ENCODE peak calls at places on chromosome 1, in four cellular contexts. M, G, U and F are unnamed samples.

GRCh38 chr1:212311836-212312497 is 26.8 kb downstream of the PPP2R5A start:
- DNase-seq in M (no peak), G (no peak), U (no peak), F (no peak)

GRCh38 chr1:231872461-231872910 is 245.9 kb downstream of the DISC1 start:
- DNase-seq in M (no peak), G (no peak), U (no peak), F (no peak)

GRCh38 chr1:6523566-6523965 is 30.7 kb downstream of the NOL9 start:
- DNase-seq in M (peak; percentile 65), G (peak; percentile 48), U (peak; percentile 75), F (peak; percentile 60)

GRCh38 chr1:26768755-26769154 is 19.0 kb upstream of the PIGV start:
- DNase-seq in M (no peak), G (no peak), U (no peak), F (no peak)

GRCh38 chr1:75202751-75203150 is 68.6 kb downstream of the LHX8 start:
- DNase-seq in M (no peak), G (no peak), U (no peak), F (no peak)

GRCh38 chr1:57959727-57960300 is 536.0 kb upstream of the DAB1 start:
- DNase-seq in M (no peak), G (no peak), U (no peak), F (no peak)

GRCh38 chr1:20124451-20125057 is 5.2 kb upstream of the PLA2G2D start:
- DNase-seq in M (no peak), G (peak; percentile 42), U (peak; percentile 66), F (no peak)

GRCh38 chr1:1779691-1780597 is 1.7 kb upstream of the NADK start:
- DNase-seq in M (no peak), G (no peak), U (peak; percentile 77), F (peak; percentile 66)

GRCh38 chr1:180267211-180267561 is 37.1 kb downstream of the LHX4 start:
- DNase-seq in M (no peak), G (no peak), U (no peak), F (no peak)

GRCh38 chr1:233662503-233663105 is 48.7 kb downstream of the KCNK1 start:
- DNase-seq in M (no peak), G (no peak), U (no peak), F (no peak)
- TF ChIP-seq JUN in M (no peak), G (no peak), U (no peak), F (no peak)

GRCh38 chr1:76230894-76231293 is 156.3 kb downstream of the ST6GALNAC3 start:
- DNase-seq in M (no peak), G (no peak), U (no peak), F (peak; percentile 22)
- TF ChIP-seq NR3C1 in M (no peak), G (no peak), U (no peak), F (no peak)

GRCh38 chr1:88210088-88210825 is 473.8 kb upstream of the PKN2 start:
- DNase-seq in M (no peak), G (no peak), U (no peak), F (no peak)
- TF ChIP-seq ESRRA in M (no peak), G (no peak), U (no peak), F (no peak)

GRCh38 chr1:29937356-29937755 is 701.0 kb downstream of the PTPRU start:
- DNase-seq in M (no peak), G (no peak), U (no peak), F (no peak)

GRCh38 chr1:29944253-29944652 is 707.9 kb downstream of the PTPRU start:
- DNase-seq in M (no peak), G (no peak), U (peak; percentile 29), F (no peak)

GRCh38 chr1:29934255-29934654 is 697.9 kb downstream of the PTPRU start:
- DNase-seq in M (no peak), G (no peak), U (no peak), F (no peak)

GRCh38 chr1:29943034-29943433 is 706.7 kb downstream of the PTPRU start:
- DNase-seq in M (no peak), G (no peak), U (no peak), F (no peak)

GRCh38 chr1:29939086-29939485 is 702.8 kb downstream of the PTPRU start:
- DNase-seq in M (no peak), G (no peak), U (no peak), F (no peak)
- TF ChIP-seq JUN in M (no peak), G (no peak), U (no peak), F (no peak)

GRCh38 chr1:35350872-35351271 is 82.4 kb downstream of the ZMYM4 start:
- DNase-seq in M (no peak), G (no peak), U (no peak), F (no peak)

GRCh38 chr1:35340519-35340918 is 72.0 kb downstream of the ZMYM4 start:
- DNase-seq in M (no peak), G (no peak), U (no peak), F (peak; percentile 24)

DNA sequence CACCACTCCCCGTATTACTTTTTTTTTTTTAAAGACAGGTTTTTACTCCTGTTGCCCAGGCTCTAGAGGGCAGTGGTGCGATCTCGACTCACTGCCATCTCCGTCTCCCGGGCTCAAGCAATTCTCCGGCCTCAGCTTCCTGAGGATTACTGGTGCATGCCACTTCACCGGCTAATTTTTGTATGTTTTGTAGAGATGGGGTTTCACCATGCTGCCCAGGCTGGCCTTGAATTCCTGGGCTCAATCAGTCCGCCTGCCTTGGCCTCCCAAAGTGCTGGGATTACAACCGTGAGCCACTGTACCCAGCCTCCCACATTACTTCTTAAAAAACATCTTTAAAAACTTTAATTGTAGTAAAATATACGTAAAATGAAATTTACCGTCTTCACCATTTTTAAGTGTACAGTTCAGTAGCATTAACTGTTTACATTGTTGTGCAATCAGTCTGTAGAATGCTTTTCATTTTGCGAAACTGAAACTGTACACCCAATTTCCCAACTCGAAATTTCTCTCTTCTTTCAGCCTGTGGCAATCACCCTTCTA is 77.0 kb downstream of the ZMYM4 start:
- DNase-seq in M (peak; percentile 75), G (peak; percentile 2), U (no peak), F (peak; percentile 37)
- TF ChIP-seq NR3C1 in M (no peak), G (no peak), U (no peak), F (no peak)

GRCh38 chr1:36763771-36764170 is 270.5 kb downstream of the GRIK3 start:
- DNase-seq in M (no peak), G (no peak), U (peak; percentile 19), F (no peak)
- TF ChIP-seq ESRRA in M (no peak), G (no peak), U (no peak), F (no peak)

GRCh38 chr1:21926814-21927530 is 10.1 kb downstream of the HSPG2 start:
- DNase-seq in M (no peak), G (no peak), U (no peak), F (no peak)
- TF ChIP-seq JUN in M (no peak), G (no peak), U (no peak), F (no peak)

GRCh38 chr1:153682730-153683129 is 4.2 kb downstream of the NPR1 start:
- DNase-seq in M (no peak), G (no peak), U (no peak), F (no peak)

GRCh38 chr1:153679337-153680119 is 1.0 kb downstream of the NPR1 start:
- DNase-seq in M (no peak), G (peak; percentile 30), U (no peak), F (peak; percentile 30)

GRCh38 chr1:153677718-153678518 is 570 bp upstream of the NPR1 start:
- DNase-seq in M (no peak), G (peak; percentile 68), U (peak; percentile 72), F (peak; percentile 78)

GRCh38 chr1:153680120-153680403 is 1.6 kb downstream of the NPR1 start:
- DNase-seq in M (no peak), G (no peak), U (no peak), F (peak; percentile 28)

DNA sequence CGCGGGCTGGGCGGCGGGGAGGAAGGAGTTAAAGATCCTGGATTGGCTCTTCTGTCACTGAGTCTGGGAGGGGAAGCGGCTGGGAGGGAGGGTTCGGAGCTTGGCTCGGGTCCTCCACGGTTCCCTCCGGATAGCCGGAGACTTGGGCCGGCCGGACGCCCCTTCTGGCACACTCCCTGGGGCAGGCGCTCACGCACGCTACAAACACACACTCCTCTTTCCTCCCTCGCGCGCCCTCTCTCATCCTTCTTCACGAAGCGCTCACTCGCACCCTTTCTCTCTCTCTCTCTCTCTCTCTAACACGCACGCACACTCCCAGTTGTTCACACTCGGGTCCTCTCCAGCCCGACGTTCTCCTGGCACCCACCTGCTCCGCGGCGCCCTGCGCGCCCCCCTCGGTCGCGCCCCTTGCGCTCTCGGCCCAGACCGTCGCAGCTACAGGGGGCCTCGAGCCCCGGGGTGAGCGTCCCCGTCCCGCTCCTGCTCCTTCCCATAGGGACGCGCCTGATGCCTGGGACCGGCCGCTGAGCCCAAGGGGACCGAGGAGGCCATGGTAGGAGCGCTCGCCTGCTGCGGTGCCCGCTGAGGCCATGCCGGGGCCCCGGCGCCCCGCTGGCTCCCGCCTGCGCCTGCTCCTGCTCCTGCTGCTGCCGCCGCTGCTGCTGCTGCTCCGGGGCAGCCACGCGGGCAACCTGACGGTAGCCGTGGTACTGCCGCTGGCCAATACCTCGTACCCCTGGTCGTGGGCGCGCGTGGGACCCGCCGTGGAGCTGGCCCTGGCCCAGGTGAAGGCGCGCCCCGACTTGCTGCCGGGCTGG is at the start of gene NPR1:
- DNase-seq in M (no peak), G (peak; percentile 53), U (no peak), F (peak; percentile 62)
- TF ChIP-seq NR3C1 in M (no peak), G (no peak), U (no peak), F (peak; percentile 27)

DNA sequence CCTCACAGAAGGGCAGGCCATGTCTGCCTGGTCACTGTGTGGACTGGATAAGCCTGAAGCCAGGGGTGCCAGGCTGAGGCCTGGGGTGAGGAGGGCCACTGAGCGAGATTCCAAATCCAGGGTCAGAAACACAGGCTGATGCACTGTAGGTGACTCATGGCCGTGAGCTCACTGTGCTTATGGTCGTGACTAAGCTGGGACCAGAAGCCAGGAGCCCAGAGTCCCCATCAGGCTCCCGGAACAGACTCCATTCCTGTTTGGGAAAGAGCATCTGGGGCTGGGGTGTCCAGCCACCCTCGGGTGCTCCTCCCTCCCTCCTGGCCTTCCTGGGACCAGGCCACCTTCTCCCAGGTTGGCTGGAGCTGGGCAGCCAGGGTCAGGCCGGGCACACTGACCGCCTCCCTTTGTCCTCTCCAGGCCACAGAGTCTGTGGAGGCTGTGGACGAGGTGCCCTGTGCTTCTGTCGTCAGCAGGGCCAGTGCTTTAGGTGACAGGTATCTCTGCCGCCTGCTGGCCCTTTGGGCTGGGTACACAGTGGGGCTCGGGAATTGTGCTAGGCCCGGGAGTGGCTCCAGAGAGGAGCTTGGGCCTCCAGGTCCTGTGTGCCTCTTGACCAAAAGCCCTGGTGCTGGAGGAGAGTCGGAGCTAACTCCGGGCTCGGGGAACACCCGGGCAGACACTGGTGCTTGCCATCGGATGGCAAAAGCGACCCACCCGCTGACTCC is 36.7 kb downstream of the AJAP1 start:
- DNase-seq in M (no peak), G (no peak), U (no peak), F (no peak)
- TF ChIP-seq ESRRA in M (no peak), G (no peak), U (no peak), F (no peak)